ENCODE peak calls at places on chromosomes 1 and 21, in nine cellular contexts. S, O, G, D, Z, U, J, Y and L are unnamed samples.

GRCh38 chr1:10795305-10796021 is 983 bp downstream of the CASZ1 start:
- DNase-seq in S (peak), O (no peak), G (no peak), D (no peak), Z (no peak), U (no peak), J (no peak), Y (no peak), L (no peak)

GRCh38 chr1:219038398-219038797 is 135.3 kb upstream of the LYPLAL1 start:
- DNase-seq in S (no peak), O (no peak), G (no peak), D (no peak), Z (no peak), U (no peak), J (no peak), Y (no peak), L (no peak)

GRCh38 chr1:66556161-66556611 is 22.2 kb downstream of the SGIP1 start:
- DNase-seq in S (no peak), O (peak), G (peak), D (no peak), Z (no peak), U (no peak), J (peak), Y (no peak), L (no peak)

GRCh38 chr1:39205102-39205780 is 746 bp downstream of the MACF1 start:
- DNase-seq in S (peak), O (peak), G (peak), D (no peak), Z (peak), U (peak), J (no peak), Y (no peak), L (no peak)

GRCh38 chr1:92992877-92993276 is 31.6 kb upstream of the DIPK1A start:
- DNase-seq in S (no peak), O (no peak), G (no peak), D (no peak), Z (no peak), U (no peak), J (no peak), Y (no peak), L (no peak)

GRCh38 chr1:196651637-196652215 is at the start of gene CFH:
- DNase-seq in S (peak), O (no peak), G (peak), D (no peak), Z (no peak), U (no peak), J (no peak), Y (no peak), L (peak)

GRCh38 chr1:239719642-239720258 is 333.4 kb downstream of the CHRM3 start:
- DNase-seq in S (no peak), O (no peak), G (no peak), D (no peak), Z (peak), U (no peak), J (no peak), Y (no peak), L (no peak)

GRCh38 chr1:204419064-204419403 is 7.4 kb upstream of the PPP1R15B start:
- DNase-seq in S (peak), O (no peak), G (peak), D (no peak), Z (no peak), U (no peak), J (no peak), Y (no peak), L (no peak)

GRCh38 chr1:156194300-156194652 is 372 bp downstream of the SLC25A44 start:
- DNase-seq in S (peak), O (no peak), G (no peak), D (no peak), Z (no peak), U (no peak), J (no peak), Y (no peak), L (no peak)

GRCh38 chr21:46005481-46005881 is 23.9 kb downstream of the COL6A1 start:
- DNase-seq in S (peak), O (no peak), G (no peak), D (no peak), Z (no peak), U (no peak), J (no peak), Y (peak), L (no peak)